ENCODE peak calls at places on chromosomes 5 and 9, in seven cellular contexts. One of them, this sample, is unnamed.
A peak's percentile ranks its signal among the peaks of the same experiment; 100 is the strongest.

GRCh38 chr5:115209279-115209678 is 39.6 kb upstream of the TRIM36 start:
- DNase-seq in GM20000: peak; percentile 66
- DNase-seq in CD8-positive, alpha-beta T cell: peak; percentile 21
- DNase-seq in endodermal cell: no peak
- DNase-seq in IMR-90: peak; percentile 2
- DNase-seq in gastrocnemius medialis: no peak
- DNase-seq in ovary: no peak
- DNase-seq in this sample: no peak

GRCh38 chr5:139743804-139744203 is 51.8 kb upstream of the PSD2 start:
- DNase-seq in GM20000: no peak
- DNase-seq in CD8-positive, alpha-beta T cell: no peak
- DNase-seq in endodermal cell: no peak
- DNase-seq in IMR-90: no peak
- DNase-seq in gastrocnemius medialis: no peak
- DNase-seq in ovary: no peak
- DNase-seq in this sample: no peak

GRCh38 chr5:140402258-140403074 is 833 bp downstream of the ANKHD1 start:
- DNase-seq in GM20000: no peak
- DNase-seq in CD8-positive, alpha-beta T cell: peak; percentile 44
- DNase-seq in endodermal cell: peak; percentile 91
- DNase-seq in IMR-90: peak; percentile 29
- DNase-seq in gastrocnemius medialis: peak; percentile 29
- DNase-seq in ovary: no peak
- DNase-seq in this sample: no peak

GRCh38 chr9:10268500-10269485 is 344.0 kb downstream of the PTPRD start:
- DNase-seq in GM20000: peak; percentile 5
- DNase-seq in CD8-positive, alpha-beta T cell: no peak
- DNase-seq in endodermal cell: peak; percentile 91
- DNase-seq in IMR-90: peak; percentile 12
- DNase-seq in gastrocnemius medialis: no peak
- DNase-seq in ovary: no peak
- DNase-seq in this sample: peak; percentile 14

GRCh38 chr9:72579190-72579589 is 57.8 kb downstream of the TMC1 start:
- DNase-seq in GM20000: no peak
- DNase-seq in CD8-positive, alpha-beta T cell: no peak
- DNase-seq in endodermal cell: no peak
- DNase-seq in IMR-90: peak; percentile 63
- DNase-seq in gastrocnemius medialis: peak; percentile 50
- DNase-seq in ovary: peak; percentile 40
- DNase-seq in this sample: no peak

GRCh38 chr5:39780341-39780740 is 355.6 kb upstream of the DAB2 start:
- DNase-seq in GM20000: no peak
- DNase-seq in CD8-positive, alpha-beta T cell: no peak
- DNase-seq in endodermal cell: peak; percentile 67
- DNase-seq in IMR-90: peak; percentile 58
- DNase-seq in gastrocnemius medialis: no peak
- DNase-seq in ovary: no peak
- DNase-seq in this sample: no peak

GRCh38 chr5:151357792-151358191 is 10.4 kb upstream of the SLC36A2 start:
- DNase-seq in GM20000: no peak
- DNase-seq in CD8-positive, alpha-beta T cell: no peak
- DNase-seq in endodermal cell: no peak
- DNase-seq in IMR-90: no peak
- DNase-seq in gastrocnemius medialis: no peak
- DNase-seq in ovary: no peak
- DNase-seq in this sample: no peak

GRCh38 chr9:36597412-36598178 is 24.9 kb downstream of the MELK start:
- DNase-seq in GM20000: no peak
- DNase-seq in CD8-positive, alpha-beta T cell: no peak
- DNase-seq in endodermal cell: peak; percentile 46
- DNase-seq in IMR-90: peak; percentile 70
- DNase-seq in gastrocnemius medialis: no peak
- DNase-seq in ovary: no peak
- DNase-seq in this sample: no peak

GRCh38 chr5:74991522-74991921 is 60.8 kb downstream of the GCNT4 start:
- DNase-seq in GM20000: no peak
- DNase-seq in CD8-positive, alpha-beta T cell: no peak
- DNase-seq in endodermal cell: no peak
- DNase-seq in IMR-90: no peak
- DNase-seq in gastrocnemius medialis: no peak
- DNase-seq in ovary: no peak
- DNase-seq in this sample: no peak

GRCh38 chr5:73911761-73912393 is 285.9 kb downstream of the ARHGEF28 start:
- DNase-seq in GM20000: no peak
- DNase-seq in CD8-positive, alpha-beta T cell: no peak
- DNase-seq in endodermal cell: no peak
- DNase-seq in IMR-90: peak; percentile 41
- DNase-seq in gastrocnemius medialis: no peak
- DNase-seq in ovary: no peak
- DNase-seq in this sample: no peak

GRCh38 chr5:175717837-175718236 is 60.0 kb downstream of the HRH2 start:
- DNase-seq in GM20000: no peak
- DNase-seq in CD8-positive, alpha-beta T cell: no peak
- DNase-seq in endodermal cell: peak; percentile 30
- DNase-seq in IMR-90: no peak
- DNase-seq in gastrocnemius medialis: no peak
- DNase-seq in ovary: no peak
- DNase-seq in this sample: no peak

GRCh38 chr5:176413255-176413565 is 3.1 kb downstream of the CLTB start:
- DNase-seq in GM20000: no peak
- DNase-seq in CD8-positive, alpha-beta T cell: no peak
- DNase-seq in endodermal cell: no peak
- DNase-seq in IMR-90: no peak
- DNase-seq in gastrocnemius medialis: peak; percentile 40
- DNase-seq in ovary: no peak
- DNase-seq in this sample: no peak

GRCh38 chr5:143434261-143435206 is 31.0 kb upstream of the NR3C1 start:
- DNase-seq in GM20000: peak; percentile 31
- DNase-seq in CD8-positive, alpha-beta T cell: peak; percentile 55
- DNase-seq in endodermal cell: no peak
- DNase-seq in IMR-90: no peak
- DNase-seq in gastrocnemius medialis: peak; percentile 17
- DNase-seq in ovary: no peak
- DNase-seq in this sample: no peak

DNA sequence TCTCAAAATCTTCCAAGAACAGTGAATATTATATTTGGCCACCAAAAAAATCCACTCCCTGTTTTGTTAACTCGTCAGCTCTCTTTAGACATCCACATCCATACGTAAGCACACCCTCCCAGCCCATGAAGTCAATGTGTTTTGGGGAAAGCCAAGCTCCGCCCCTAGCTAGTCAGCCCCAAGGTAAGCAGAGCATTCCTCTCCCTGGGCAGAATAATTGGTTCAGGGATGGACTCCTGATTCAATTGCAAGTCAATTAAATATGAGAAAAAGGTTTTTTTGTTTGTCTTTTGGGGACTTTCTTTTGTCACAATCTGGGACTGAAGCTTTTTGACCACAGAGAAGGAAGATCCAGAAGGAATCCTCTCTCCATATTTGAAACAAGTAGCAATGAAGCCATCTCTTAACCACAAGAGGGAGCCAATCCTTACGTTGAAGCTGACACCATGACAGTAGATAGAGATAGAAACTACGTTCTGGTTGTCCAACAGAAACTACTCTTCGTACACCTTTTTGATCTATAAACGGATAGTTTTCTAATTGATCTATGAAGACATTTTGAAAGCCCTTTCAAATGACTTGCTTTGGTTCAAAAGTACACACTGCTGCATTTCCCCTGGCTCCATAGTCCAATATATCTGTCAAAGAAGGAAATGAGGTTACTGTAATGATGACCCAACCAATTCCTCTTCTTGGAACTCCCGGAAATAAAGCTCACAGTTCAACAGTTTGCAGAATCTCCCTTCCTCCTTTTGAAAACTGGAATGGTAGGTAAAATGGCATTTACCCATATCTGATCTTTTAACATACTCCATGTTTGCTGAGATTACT is 166.4 kb downstream of the TLE1 start:
- DNase-seq in GM20000: no peak
- DNase-seq in CD8-positive, alpha-beta T cell: no peak
- DNase-seq in endodermal cell: peak; percentile 64
- DNase-seq in IMR-90: peak; percentile 66
- DNase-seq in gastrocnemius medialis: no peak
- DNase-seq in ovary: no peak
- DNase-seq in this sample: peak; percentile 48
- TF ChIP-seq CTCF in GM20000: no peak
- TF ChIP-seq CTCF in CD8-positive, alpha-beta T cell: no peak
- TF ChIP-seq CTCF in endodermal cell: peak; percentile 86
- TF ChIP-seq CTCF in IMR-90: peak; percentile 57
- TF ChIP-seq CTCF in gastrocnemius medialis: peak; percentile 71
- TF ChIP-seq CTCF in ovary: peak; percentile 52
- TF ChIP-seq CTCF in this sample: peak; percentile 69

GRCh38 chr5:132865668-132866341 is 464 bp downstream of the GDF9 start:
- DNase-seq in GM20000: no peak
- DNase-seq in CD8-positive, alpha-beta T cell: no peak
- DNase-seq in endodermal cell: no peak
- DNase-seq in IMR-90: no peak
- DNase-seq in gastrocnemius medialis: no peak
- DNase-seq in ovary: no peak
- DNase-seq in this sample: no peak

GRCh38 chr5:132870801-132871200 is 2.7 kb upstream of the LEAP2 start:
- DNase-seq in GM20000: no peak
- DNase-seq in CD8-positive, alpha-beta T cell: no peak
- DNase-seq in endodermal cell: no peak
- DNase-seq in IMR-90: no peak
- DNase-seq in gastrocnemius medialis: no peak
- DNase-seq in ovary: no peak
- DNase-seq in this sample: no peak

GRCh38 chr5:132867046-132867451 is 607 bp downstream of the UQCRQ start:
- DNase-seq in GM20000: no peak
- DNase-seq in CD8-positive, alpha-beta T cell: no peak
- DNase-seq in endodermal cell: no peak
- DNase-seq in IMR-90: no peak
- DNase-seq in gastrocnemius medialis: no peak
- DNase-seq in ovary: no peak
- DNase-seq in this sample: no peak

GRCh38 chr5:132868754-132869153 is 2.3 kb downstream of the UQCRQ start:
- DNase-seq in GM20000: no peak
- DNase-seq in CD8-positive, alpha-beta T cell: no peak
- DNase-seq in endodermal cell: no peak
- DNase-seq in IMR-90: no peak
- DNase-seq in gastrocnemius medialis: no peak
- DNase-seq in ovary: no peak
- DNase-seq in this sample: no peak

DNA sequence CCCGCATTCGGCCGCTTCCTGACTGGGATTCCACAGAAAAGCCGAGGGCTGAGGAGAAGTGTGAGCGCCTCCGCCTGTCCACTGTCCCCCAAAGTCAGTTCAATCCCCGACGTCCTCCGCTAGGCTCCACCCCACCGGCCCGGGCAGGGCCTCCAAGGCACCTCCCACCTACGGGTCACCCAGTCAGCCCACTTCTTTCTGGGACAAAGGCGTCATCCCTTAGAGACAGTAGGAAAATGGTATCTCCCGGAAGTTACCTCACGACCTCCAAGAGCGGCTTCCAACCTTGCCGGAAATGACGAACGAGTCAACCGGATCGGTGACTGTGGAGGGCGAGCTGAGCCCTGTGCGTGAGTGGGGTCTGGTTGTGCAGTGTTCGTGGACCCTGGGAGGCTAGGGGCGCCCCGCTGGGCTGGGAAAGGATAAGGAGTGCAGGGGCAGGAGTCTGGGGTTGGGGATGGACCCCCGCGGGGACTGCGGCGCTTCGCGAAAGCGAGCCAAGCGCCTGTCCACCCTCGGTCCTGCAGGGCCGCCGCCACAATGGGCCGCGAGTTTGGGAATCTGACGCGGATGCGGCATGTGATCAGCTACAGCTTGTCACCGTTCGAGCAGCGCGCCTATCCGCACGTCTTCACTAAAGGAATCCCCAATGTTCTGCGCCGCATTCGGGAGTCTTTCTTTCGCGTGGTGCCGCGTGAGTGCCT is at the start of the genes GDF9 and UQCRQ:
- DNase-seq in GM20000: peak; percentile 95
- DNase-seq in CD8-positive, alpha-beta T cell: peak; percentile 89
- DNase-seq in endodermal cell: peak; percentile 99
- DNase-seq in IMR-90: peak; percentile 100
- DNase-seq in gastrocnemius medialis: peak; percentile 96
- DNase-seq in ovary: peak; percentile 94
- DNase-seq in this sample: peak; percentile 85
- TF ChIP-seq CTCF in GM20000: no peak
- TF ChIP-seq CTCF in CD8-positive, alpha-beta T cell: no peak
- TF ChIP-seq CTCF in endodermal cell: no peak
- TF ChIP-seq CTCF in IMR-90: peak; percentile 46
- TF ChIP-seq CTCF in gastrocnemius medialis: no peak
- TF ChIP-seq CTCF in ovary: no peak
- TF ChIP-seq CTCF in this sample: peak; percentile 16

GRCh38 chr5:177547736-177548135 is 6.6 kb downstream of the FAM193B start:
- DNase-seq in GM20000: no peak
- DNase-seq in CD8-positive, alpha-beta T cell: no peak
- DNase-seq in endodermal cell: no peak
- DNase-seq in IMR-90: no peak
- DNase-seq in gastrocnemius medialis: no peak
- DNase-seq in ovary: no peak
- DNase-seq in this sample: no peak

GRCh38 chr5:177550120-177550519 is 4.2 kb downstream of the FAM193B start:
- DNase-seq in GM20000: no peak
- DNase-seq in CD8-positive, alpha-beta T cell: no peak
- DNase-seq in endodermal cell: no peak
- DNase-seq in IMR-90: no peak
- DNase-seq in gastrocnemius medialis: no peak
- DNase-seq in ovary: no peak
- DNase-seq in this sample: no peak

GRCh38 chr5:177545487-177546261 is 8.7 kb downstream of the FAM193B start:
- DNase-seq in GM20000: no peak
- DNase-seq in CD8-positive, alpha-beta T cell: no peak
- DNase-seq in endodermal cell: no peak
- DNase-seq in IMR-90: peak; percentile 83
- DNase-seq in gastrocnemius medialis: peak; percentile 92
- DNase-seq in ovary: no peak
- DNase-seq in this sample: no peak

GRCh38 chr5:177542816-177543472 is 11.4 kb downstream of the FAM193B start:
- DNase-seq in GM20000: no peak
- DNase-seq in CD8-positive, alpha-beta T cell: no peak
- DNase-seq in endodermal cell: no peak
- DNase-seq in IMR-90: no peak
- DNase-seq in gastrocnemius medialis: no peak
- DNase-seq in ovary: no peak
- DNase-seq in this sample: peak; percentile 86

GRCh38 chr5:177546262-177546741 is 8.1 kb downstream of the FAM193B start:
- DNase-seq in GM20000: no peak
- DNase-seq in CD8-positive, alpha-beta T cell: no peak
- DNase-seq in endodermal cell: no peak
- DNase-seq in IMR-90: peak; percentile 99
- DNase-seq in gastrocnemius medialis: peak; percentile 81
- DNase-seq in ovary: no peak
- DNase-seq in this sample: no peak
- TF ChIP-seq CTCF in GM20000: no peak
- TF ChIP-seq CTCF in CD8-positive, alpha-beta T cell: no peak
- TF ChIP-seq CTCF in endodermal cell: peak; percentile 44
- TF ChIP-seq CTCF in IMR-90: peak; percentile 35
- TF ChIP-seq CTCF in gastrocnemius medialis: no peak
- TF ChIP-seq CTCF in ovary: no peak
- TF ChIP-seq CTCF in this sample: no peak

DNA sequence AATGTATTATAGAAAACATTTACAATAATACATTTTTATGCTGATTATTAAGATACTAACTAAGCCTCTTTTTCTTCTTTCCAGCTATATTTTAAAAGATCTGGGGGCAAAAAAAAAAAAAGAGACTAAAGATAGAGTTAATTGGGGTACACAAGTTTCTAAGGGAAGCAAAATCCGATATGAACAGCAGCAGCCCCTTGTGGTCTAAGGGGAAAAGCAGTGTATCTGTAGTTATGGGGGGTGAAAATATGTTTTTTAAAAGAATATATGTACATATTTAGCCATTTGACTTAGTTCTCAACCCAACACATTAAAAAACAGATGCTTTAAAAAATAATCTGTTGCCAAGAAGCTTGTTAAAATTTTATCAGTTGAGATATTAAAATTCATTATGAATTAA is 134.3 kb upstream of the POU5F2 start:
- DNase-seq in GM20000: no peak
- DNase-seq in CD8-positive, alpha-beta T cell: no peak
- DNase-seq in endodermal cell: no peak
- DNase-seq in IMR-90: no peak
- DNase-seq in gastrocnemius medialis: no peak
- DNase-seq in ovary: no peak
- DNase-seq in this sample: no peak
- TF ChIP-seq CTCF in GM20000: no peak
- TF ChIP-seq CTCF in CD8-positive, alpha-beta T cell: no peak
- TF ChIP-seq CTCF in endodermal cell: peak; percentile 59
- TF ChIP-seq CTCF in IMR-90: peak; percentile 17
- TF ChIP-seq CTCF in gastrocnemius medialis: no peak
- TF ChIP-seq CTCF in ovary: no peak
- TF ChIP-seq CTCF in this sample: no peak